ENCODE peak calls at places on chromosomes 12 and 14, in seven cellular contexts. T, O, F, D, B, K and V are unnamed samples.
A peak's percentile ranks its signal among the peaks of the same experiment; 100 is the strongest.

GRCh38 chr14:57865450-57866198 is at the start of gene SLC35F4:
- DNase-seq in T (no peak), O (peak; percentile 51), F (no peak), D (peak; percentile 44), B (no peak), K (no peak), V (peak; percentile 73)

GRCh38 chr12:14408208-14408607 is 42.7 kb downstream of the ATF7IP start:
- DNase-seq in T (no peak), O (peak; percentile 48), F (no peak), D (no peak), B (no peak), K (no peak), V (peak; percentile 42)

GRCh38 chr14:51202914-51203665 is 37.0 kb upstream of the TMX1 start:
- DNase-seq in T (no peak), O (no peak), F (no peak), D (no peak), B (no peak), K (no peak), V (no peak)

GRCh38 chr12:110768960-110769359 is 26.3 kb upstream of the PPP1CC start:
- DNase-seq in T (no peak), O (no peak), F (no peak), D (no peak), B (no peak), K (no peak), V (no peak)

GRCh38 chr12:90757957-90758356 is 197.0 kb downstream of the CCER1 start:
- DNase-seq in T (no peak), O (no peak), F (no peak), D (no peak), B (no peak), K (no peak), V (no peak)

GRCh38 chr14:59217011-59217410 is 28.5 kb downstream of the DAAM1 start:
- DNase-seq in T (no peak), O (no peak), F (no peak), D (no peak), B (no peak), K (no peak), V (no peak)

GRCh38 chr14:104389326-104390220 is 190.0 kb upstream of the C14orf180 start:
- DNase-seq in T (no peak), O (no peak), F (peak; percentile 43), D (no peak), B (no peak), K (no peak), V (no peak)

GRCh38 chr14:21917699-21918436 is 244.2 kb upstream of the OR4E1 start:
- DNase-seq in T (peak; percentile 47), O (peak; percentile 67), F (peak; percentile 81), D (no peak), B (peak; percentile 8), K (peak; percentile 51), V (peak; percentile 68)

GRCh38 chr12:104596128-104596799 is 139.5 kb downstream of the CHST11 start:
- DNase-seq in T (no peak), O (peak; percentile 96), F (peak; percentile 28), D (peak; percentile 60), B (peak; percentile 62), K (no peak), V (no peak)

GRCh38 chr12:50066402-50066801 is 9.0 kb downstream of the ASIC1 start:
- DNase-seq in T (no peak), O (peak; percentile 94), F (no peak), D (peak; percentile 78), B (peak; percentile 61), K (no peak), V (no peak)

GRCh38 chr12:118058881-118059644 is 1.9 kb downstream of the WSB2 start:
- DNase-seq in T (no peak), O (peak; percentile 88), F (no peak), D (no peak), B (no peak), K (no peak), V (no peak)

GRCh38 chr12:127485528-127485927 is 781.4 kb upstream of the TMEM132C start:
- DNase-seq in T (no peak), O (peak; percentile 96), F (peak; percentile 68), D (peak; percentile 59), B (peak; percentile 68), K (no peak), V (peak; percentile 14)

GRCh38 chr12:6450869-6451347 is 934 bp upstream of the TAPBPL start:
- DNase-seq in T (peak; percentile 59), O (no peak), F (no peak), D (no peak), B (no peak), K (no peak), V (no peak)

GRCh38 chr12:50024804-50025186 is 499 bp downstream of the RACGAP1 start:
- DNase-seq in T (no peak), O (peak; percentile 61), F (no peak), D (no peak), B (no peak), K (no peak), V (peak; percentile 42)

GRCh38 chr12:105226219-105226618 is 9.8 kb downstream of the APPL2 start:
- DNase-seq in T (peak; percentile 56), O (peak; percentile 98), F (peak; percentile 76), D (peak; percentile 88), B (peak; percentile 83), K (no peak), V (peak; percentile 70)

GRCh38 chr12:52969828-52970569 is 21.1 kb downstream of the KRT18 start:
- DNase-seq in T (peak; percentile 90), O (no peak), F (peak; percentile 87), D (no peak), B (no peak), K (no peak), V (no peak)

GRCh38 chr14:23154876-23155587 is 28.4 kb downstream of the SLC7A8 start:
- DNase-seq in T (peak; percentile 54), O (peak; percentile 95), F (peak; percentile 72), D (peak; percentile 92), B (peak; percentile 77), K (no peak), V (peak; percentile 92)

GRCh38 chr14:90605430-90605829 is 208.6 kb downstream of the CALM1 start:
- DNase-seq in T (no peak), O (no peak), F (no peak), D (no peak), B (no peak), K (no peak), V (no peak)

GRCh38 chr14:90602088-90602687 is 205.4 kb downstream of the CALM1 start:
- DNase-seq in T (no peak), O (no peak), F (no peak), D (no peak), B (no peak), K (no peak), V (no peak)

GRCh38 chr14:90601521-90601920 is 204.7 kb downstream of the CALM1 start:
- DNase-seq in T (no peak), O (no peak), F (no peak), D (no peak), B (no peak), K (no peak), V (no peak)

GRCh38 chr14:90604356-90604755 is 207.5 kb downstream of the CALM1 start:
- DNase-seq in T (no peak), O (no peak), F (no peak), D (no peak), B (no peak), K (no peak), V (no peak)

DNA sequence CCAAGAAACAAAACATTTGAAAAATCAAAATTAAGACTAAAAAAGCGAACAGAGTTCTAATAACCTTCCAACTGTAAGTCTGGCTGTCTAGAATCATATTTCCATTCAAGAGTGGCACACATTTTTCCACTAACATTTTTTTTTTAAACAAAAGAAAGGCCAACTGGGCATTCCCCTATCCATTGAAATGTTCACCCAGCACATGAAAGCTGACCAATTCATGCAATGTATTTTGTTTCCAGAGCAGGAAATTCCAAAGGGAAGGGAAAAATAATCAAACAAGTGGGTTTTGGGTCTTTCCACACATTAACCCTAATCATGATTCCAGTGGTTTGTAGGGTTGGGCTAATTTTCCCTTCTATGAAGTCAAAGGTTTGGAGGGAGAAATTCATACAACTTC is 206.5 kb downstream of the CALM1 start:
- DNase-seq in T (no peak), O (no peak), F (no peak), D (no peak), B (no peak), K (no peak), V (no peak)
- H3K9me3 ChIP-seq in T (no peaks in the 10 kb centered on the region), O (no peaks in the 10 kb centered on the region), F (no peaks in the 10 kb centered on the region), D (no peaks in the 10 kb centered on the region), B (no peaks in the 10 kb centered on the region), K (no peaks in the 10 kb centered on the region), V (no peaks in the 10 kb centered on the region)

DNA sequence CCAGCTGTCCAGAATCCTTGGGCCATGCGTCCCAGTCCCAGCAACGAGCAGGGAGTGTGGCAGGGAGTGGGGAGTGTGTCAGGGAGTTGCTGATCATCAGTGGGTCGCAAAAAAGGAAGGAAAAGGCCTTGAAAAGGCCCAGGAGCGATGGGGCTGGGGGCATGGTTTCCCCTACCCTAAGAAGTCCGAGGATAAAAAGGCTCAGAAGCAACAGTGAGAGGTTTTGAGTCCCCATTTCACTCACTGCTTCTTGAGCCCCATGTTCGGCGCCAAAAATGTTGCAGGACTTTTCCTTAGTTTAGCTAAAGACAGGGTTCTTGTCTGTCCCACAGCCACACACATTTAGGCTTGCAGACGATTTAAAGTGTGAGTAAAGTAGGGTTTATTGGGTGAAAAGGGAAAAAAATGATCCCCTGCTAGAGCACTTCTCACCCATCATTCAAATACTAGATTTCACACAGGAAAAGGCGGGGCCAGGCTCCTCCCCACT is 189.5 kb downstream of the KCNC2 start:
- DNase-seq in T (no peak), O (peak; percentile 0), F (no peak), D (no peak), B (no peak), K (no peak), V (no peak)
- H3K9me3 ChIP-seq in T (no peaks in the 10 kb centered on the region), O (peaks cover 6% of the 10 kb centered on the region), F (peaks cover 14% of the 10 kb centered on the region), D (peaks cover 9% of the 10 kb centered on the region), B (peaks cover 12% of the 10 kb centered on the region), K (peaks cover 48% of the 10 kb centered on the region), V (peaks cover 24% of the 10 kb centered on the region)

DNA sequence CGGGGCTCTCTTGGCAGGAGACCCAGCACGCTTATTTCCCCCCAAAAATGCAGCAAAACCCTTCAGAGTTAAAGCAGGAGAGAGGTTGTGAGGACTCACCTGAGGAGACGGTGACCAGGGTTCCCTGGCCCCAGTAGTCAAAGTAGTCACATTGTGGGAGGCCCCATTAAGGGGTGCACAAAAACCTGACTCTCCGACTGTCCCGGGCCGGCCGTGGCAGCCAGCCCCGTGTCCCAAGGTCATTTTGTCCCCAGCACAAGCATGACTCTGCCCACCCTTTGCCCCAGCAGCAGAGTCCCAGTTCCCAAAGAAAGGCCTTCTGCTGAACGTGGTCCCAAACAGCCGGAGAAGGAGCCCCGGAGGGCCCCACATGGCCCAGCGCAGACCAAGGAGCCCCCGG is 337.7 kb downstream of the TMEM121 start:
- DNase-seq in T (no peak), O (no peak), F (peak; percentile 28), D (peak; percentile 7), B (no peak), K (no peak), V (no peak)
- H3K9me3 ChIP-seq in T (no peaks in the 10 kb centered on the region), O (no peaks in the 10 kb centered on the region), F (no peaks in the 10 kb centered on the region), D (no peaks in the 10 kb centered on the region), B (peaks cover 86% of the 10 kb centered on the region), K (no peaks in the 10 kb centered on the region), V (no peaks in the 10 kb centered on the region)

GRCh38 chr12:95014554-95014953 is 11.1 kb upstream of the NDUFA12 start:
- DNase-seq in T (no peak), O (no peak), F (no peak), D (no peak), B (no peak), K (no peak), V (no peak)

GRCh38 chr12:95016120-95016519 is 12.6 kb upstream of the NDUFA12 start:
- DNase-seq in T (no peak), O (no peak), F (no peak), D (no peak), B (no peak), K (no peak), V (no peak)

GRCh38 chr12:95022477-95022876 is 19.0 kb upstream of the NDUFA12 start:
- DNase-seq in T (no peak), O (no peak), F (no peak), D (no peak), B (no peak), K (no peak), V (no peak)

GRCh38 chr12:95017482-95017881 is 14.0 kb upstream of the NDUFA12 start:
- DNase-seq in T (no peak), O (no peak), F (no peak), D (no peak), B (no peak), K (no peak), V (no peak)
- H3K9me3 ChIP-seq in T (no peaks in the 10 kb centered on the region), O (no peaks in the 10 kb centered on the region), F (no peaks in the 10 kb centered on the region), D (no peaks in the 10 kb centered on the region), B (no peaks in the 10 kb centered on the region), K (no peaks in the 10 kb centered on the region), V (no peaks in the 10 kb centered on the region)